ENCODE peak calls at places on chromosomes 16 and 17, in six cellular contexts. I is astrocyte of the spinal cord; A is stimulated activated CD4-positive, alpha-beta T cell treated with anti-CD3 and anti-CD28 coated beads, TNF-alpha, amount 100 ng/mL, for 48 hours; E is sciatic nerve; U is activated CD8-positive, alpha-beta memory T cell treated with anti-CD3 and anti-CD28 coated beads for 48 hours; V is foreskin fibroblast. N is an unnamed sample.

GRCh38 chr17:79137791-79138190 is 63.2 kb downstream of the ENGASE start:
- DNase-seq in A (no peak), I (no peak), U (no peak), V (no peak), E (no peak), N (no peak)

GRCh38 chr16:66849543-66849942 is 5.3 kb downstream of the CA7 start:
- DNase-seq in A (no peak), U (no peak), V (no peak), I (no peak), E (no peak), N (no peak)

GRCh38 chr16:61681673-61682072 is 354.6 kb downstream of the CDH8 start:
- DNase-seq in I (no peak), E (no peak), A (no peak), U (no peak), V (no peak), N (no peak)

GRCh38 chr17:68133370-68134045 is 98.0 kb downstream of the KPNA2 start:
- DNase-seq in U (no peak), V (no peak), A (no peak), E (no peak), I (no peak), N (no peak)

GRCh38 chr17:69325518-69326301 is 1.2 kb downstream of the ABCA5 start:
- DNase-seq in U (no peak), E (no peak), A (no peak), V (no peak), I (no peak), N (no peak)

GRCh38 chr16:13168091-13168572 is 266.7 kb downstream of the SHISA9 start:
- DNase-seq in E (no peak), V (no peak), A (no peak), U (no peak), I (no peak), N (no peak)

GRCh38 chr16:77711775-77712174 is 10.5 kb upstream of the NUDT7 start:
- DNase-seq in E (no peak), U (no peak), V (no peak), A (no peak), I (peak), N (no peak)

GRCh38 chr17:78351449-78352006 is 8.3 kb downstream of the SOCS3 start:
- DNase-seq in A (no peak), I (peak), U (no peak), E (peak), V (peak), N (peak)

GRCh38 chr17:83080641-83081560 is 1.5 kb downstream of the METRNL start:
- DNase-seq in E (no peak), V (no peak), I (no peak), A (no peak), U (peak), N (no peak)

GRCh38 chr16:14202697-14203096 is 131.6 kb downstream of the MRTFB start:
- DNase-seq in I (no peak), U (no peak), A (no peak), E (no peak), V (no peak), N (no peak)

GRCh38 chr17:44069974-44070454 is 521 bp upstream of the G6PC3 start:
- DNase-seq in V (no peak), A (no peak), E (no peak), I (no peak), U (no peak), N (no peak)

GRCh38 chr16:46757339-46758050 is 9.4 kb upstream of the MYLK3 start:
- DNase-seq in U (no peak), A (no peak), V (no peak), I (no peak), E (no peak), N (no peak)

GRCh38 chr17:38421224-38421841 is 6.9 kb upstream of the ARHGAP23 start:
- DNase-seq in E (no peak), V (peak), A (no peak), I (peak), U (no peak), N (peak)